ENCODE peak calls at places on chromosomes 4 and X, in six cellular contexts. J is H1, E is iPS DF 6.9, L is ovary, H is body of pancreas, A is upper lobe of right lung. Z is an unnamed sample.

GRCh38 chrX:102627640-102628039 is 23.6 kb upstream of the GPRASP1 start:
- DNase-seq in A (no peak), L (no peak), H (no peak), E (no peak), J (no peak), Z (no peak)

GRCh38 chr4:147447820-147448219 is 33.1 kb upstream of the EDNRA start:
- DNase-seq in L (no peak), H (no peak), J (no peak), A (no peak), E (no peak), Z (no peak)

GRCh38 chr4:143302526-143302925 is 34.1 kb upstream of the GAB1 start:
- DNase-seq in E (no peak), L (no peak), J (no peak), A (no peak), H (no peak), Z (no peak)

GRCh38 chr4:41318839-41319530 is 62.3 kb downstream of the UCHL1 start:
- DNase-seq in E (no peak), H (no peak), A (no peak), L (no peak), J (no peak), Z (no peak)

GRCh38 chr4:154329939-154330338 is 161.7 kb downstream of the DCHS2 start:
- DNase-seq in H (no peak), A (no peak), J (no peak), L (peak; percentile 19), E (no peak), Z (peak; percentile 66)

GRCh38 chr4:56129431-56129861 is 180.7 kb downstream of the CEP135 start:
- DNase-seq in E (peak; percentile 60), A (peak; percentile 75), L (no peak), H (peak; percentile 16), J (no peak), Z (no peak)

GRCh38 chr4:121485190-121485804 is 104.5 kb upstream of the QRFPR start:
- DNase-seq in A (no peak), H (no peak), E (no peak), L (no peak), J (no peak), Z (no peak)

GRCh38 chr4:100823066-100823992 is 305.5 kb upstream of the EMCN start:
- DNase-seq in H (no peak), E (no peak), L (no peak), A (no peak), J (no peak), Z (no peak)

GRCh38 chr4:185322805-185323204 is 72.9 kb downstream of the LRP2BP start:
- DNase-seq in L (no peak), E (no peak), A (no peak), J (no peak), H (no peak), Z (no peak)

GRCh38 chr4:73770917-73771316 is 30.5 kb downstream of the CXCL8 start:
- DNase-seq in L (no peak), J (no peak), A (no peak), H (peak; percentile 87), E (no peak), Z (no peak)

GRCh38 chr4:156194896-156195295 is 241.2 kb upstream of the CTSO start:
- DNase-seq in H (no peak), A (no peak), E (no peak), L (no peak), J (no peak), Z (no peak)

GRCh38 chr4:8770518-8771257 is 101.0 kb downstream of the HMX1 start:
- DNase-seq in J (no peak), L (no peak), H (no peak), A (peak; percentile 52), E (no peak), Z (no peak)

GRCh38 chrX:24301806-24302205 is 12.1 kb downstream of the SUPT20HL2 start:
- DNase-seq in J (no peak), L (no peak), H (no peak), E (no peak), A (no peak), Z (no peak)

GRCh38 chr4:165207016-165207430 is 338 bp upstream of the KLHL2 start:
- DNase-seq in E (no peak), J (no peak), A (no peak), H (peak; percentile 22), L (no peak), Z (no peak)

GRCh38 chrX:42535233-42535632 is 242.7 kb downstream of the PPP1R2C start:
- DNase-seq in E (no peak), L (no peak), H (no peak), A (no peak), J (no peak), Z (no peak)

GRCh38 chr4:83556836-83557235 is 20.9 kb downstream of the GPAT3 start:
- DNase-seq in E (no peak), L (no peak), J (no peak), H (no peak), A (no peak), Z (no peak)

GRCh38 chr4:38757945-38758344 is 24.8 kb downstream of the TLR10 start:
- DNase-seq in E (peak; percentile 27), A (no peak), J (peak; percentile 21), L (no peak), H (peak; percentile 35), Z (no peak)

GRCh38 chr4:38753021-38753806 is 29.6 kb downstream of the TLR10 start:
- DNase-seq in J (peak; percentile 88), E (peak; percentile 84), H (peak; percentile 75), L (peak; percentile 91), A (peak; percentile 67), Z (peak; percentile 70)

GRCh38 chr4:38747629-38748028 is 35.2 kb downstream of the TLR10 start:
- DNase-seq in E (no peak), H (no peak), J (no peak), A (no peak), L (no peak), Z (no peak)

GRCh38 chr4:38751341-38752043 is 31.3 kb downstream of the TLR10 start:
- DNase-seq in L (no peak), E (no peak), J (no peak), H (no peak), A (no peak), Z (no peak)

DNA sequence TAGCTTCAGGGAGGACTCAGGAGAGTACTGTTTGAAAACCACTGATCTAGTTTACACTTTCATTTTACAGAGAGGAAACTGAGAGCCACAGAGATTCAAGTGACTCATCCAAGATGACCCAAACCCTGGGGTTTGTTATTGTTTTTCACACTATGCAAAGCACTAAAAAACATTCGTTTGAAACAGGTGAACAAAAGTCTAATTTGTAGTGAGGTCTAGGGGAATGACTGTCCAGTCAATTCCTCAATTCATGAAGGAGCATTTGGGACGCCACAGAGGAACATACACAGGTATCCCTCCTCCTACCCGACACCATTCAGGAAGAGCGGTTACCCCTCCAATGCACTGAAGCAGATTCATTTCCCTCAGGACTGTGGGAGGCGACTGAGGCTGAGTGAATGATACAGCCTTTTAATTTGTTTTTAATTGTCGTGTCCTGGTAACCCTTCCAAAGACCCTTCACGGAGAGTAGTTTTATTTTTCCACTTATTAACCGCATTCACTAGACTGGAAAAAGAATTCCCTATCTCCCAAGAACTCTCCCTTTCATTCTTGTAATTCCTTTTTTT is 30.3 kb downstream of the TLR10 start:
- DNase-seq in J (no peak), H (no peak), L (no peak), E (no peak), A (no peak), Z (no peak)
- H3K4me3 ChIP-seq in J (no peak overlapping the region), H (no peak overlapping the region), L (peak overlapping the region; percentile 17), E (no peak overlapping the region), A (no peak overlapping the region), Z (no peak overlapping the region)

GRCh38 chrX:40083120-40083978 is 14.4 kb downstream of the BCOR start:
- DNase-seq in L (peak; percentile 51), H (peak; percentile 80), E (no peak), A (peak; percentile 74), J (no peak), Z (peak; percentile 67)

GRCh38 chrX:40085086-40085551 is 12.6 kb downstream of the BCOR start:
- DNase-seq in L (peak; percentile 44), A (no peak), E (no peak), H (peak; percentile 64), J (no peak), Z (no peak)

GRCh38 chrX:40084471-40084870 is 13.3 kb downstream of the BCOR start:
- DNase-seq in L (no peak), H (no peak), A (no peak), J (no peak), E (no peak), Z (no peak)

GRCh38 chrX:40082447-40083119 is 15.2 kb downstream of the BCOR start:
- DNase-seq in E (no peak), J (no peak), A (peak; percentile 67), L (no peak), H (no peak), Z (no peak)

GRCh38 chrX:40083979-40084359 is 13.8 kb downstream of the BCOR start:
- DNase-seq in A (no peak), H (no peak), L (no peak), E (no peak), J (no peak), Z (no peak)
- H3K4me1 ChIP-seq in A (peaks cover 10% of the 10 kb centered on the region), H (peaks cover 79% of the 10 kb centered on the region), L (peaks cover 10% of the 10 kb centered on the region), E (peaks cover 26% of the 10 kb centered on the region), J (peaks cover 19% of the 10 kb centered on the region), Z (peaks cover 21% of the 10 kb centered on the region)

DNA sequence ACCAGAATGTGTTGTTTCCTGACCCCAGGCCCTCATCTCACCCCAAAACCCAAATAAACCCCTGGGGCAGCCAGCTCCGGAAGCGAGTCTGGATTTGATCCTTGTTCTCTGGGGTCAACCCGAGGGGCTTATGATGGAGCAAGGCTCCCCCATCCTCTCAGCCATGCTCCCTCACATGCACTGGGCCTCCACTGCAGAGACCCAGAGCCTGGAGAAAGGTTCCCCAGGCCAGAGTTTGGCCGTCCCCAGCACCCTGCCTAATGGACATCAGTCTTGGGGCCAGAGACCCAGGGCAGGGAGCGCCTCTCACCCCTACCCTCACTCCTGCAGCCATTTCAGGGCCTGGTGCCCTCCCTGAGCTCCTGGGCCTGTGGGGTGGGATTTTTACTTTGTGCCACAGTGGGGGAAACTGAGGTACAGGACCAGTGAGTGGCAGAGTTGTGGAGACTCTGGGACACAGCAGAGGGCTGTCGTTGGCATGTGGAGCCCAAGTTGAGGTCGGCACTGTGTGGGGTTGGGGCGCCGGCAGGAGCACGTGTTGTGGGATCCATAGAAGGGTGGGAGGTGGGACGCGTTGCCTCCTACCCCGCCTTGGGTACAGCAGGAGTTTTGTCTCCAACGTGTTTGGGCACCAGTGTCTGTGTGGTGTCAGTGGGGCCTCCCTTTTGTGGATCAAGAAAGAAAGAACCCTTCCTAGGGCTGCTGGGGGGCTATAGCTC is 3.6 kb downstream of the FGFR3 start:
- DNase-seq in J (no peak), H (no peak), E (no peak), A (no peak), L (no peak), Z (no peak)
- H3K4me3 ChIP-seq in J (no peak overlapping the region), H (no peak overlapping the region), E (no peak overlapping the region), A (no peak overlapping the region), L (no peak overlapping the region), Z (no peak overlapping the region)

GRCh38 chr4:123249821-123250220 is 146.8 kb upstream of the SPRY1 start:
- DNase-seq in H (no peak), E (no peak), L (no peak), J (no peak), A (no peak), Z (no peak)

GRCh38 chr4:123248260-123248659 is 148.3 kb upstream of the SPRY1 start:
- DNase-seq in J (no peak), A (no peak), E (no peak), L (no peak), H (no peak), Z (no peak)

GRCh38 chr4:123250843-123251242 is 145.8 kb upstream of the SPRY1 start:
- DNase-seq in H (peak; percentile 19), J (no peak), A (no peak), L (peak; percentile 21), E (no peak), Z (peak; percentile 30)

GRCh38 chr4:123244233-123244632 is 152.4 kb upstream of the SPRY1 start:
- DNase-seq in E (no peak), H (peak; percentile 62), J (no peak), A (peak; percentile 71), L (peak; percentile 11), Z (peak; percentile 58)

GRCh38 chr4:123246085-123246484 is 150.5 kb upstream of the SPRY1 start:
- DNase-seq in J (no peak), L (no peak), A (no peak), E (no peak), H (no peak), Z (no peak)
- H3K4me1 ChIP-seq in J (no peaks in the 10 kb centered on the region), L (peaks cover 3% of the 10 kb centered on the region), A (peaks cover 22% of the 10 kb centered on the region), E (no peaks in the 10 kb centered on the region), H (peaks cover 23% of the 10 kb centered on the region), Z (peaks cover 18% of the 10 kb centered on the region)

Z was measured in psoas muscle.